ENCODE peak calls at places on chromosomes 7 and 10, in ten cellular contexts. A, C, S, E, W, N, P, K, D and O are unnamed samples.
A peak's percentile ranks its signal among the peaks of the same experiment; 100 is the strongest.

GRCh38 chr7:99120503-99120902 is 23.4 kb downstream of the SMURF1 start:
- DNase-seq in K (no peak), C (no peak), A (no peak), D (no peak), E (no peak), W (no peak), N (no peak), S (no peak), P (no peak), O (no peak)

GRCh38 chr10:75962395-75963061 is 531.1 kb downstream of the LRMDA start:
- DNase-seq in D (no peak), S (no peak), P (no peak), E (no peak), A (no peak), C (no peak), K (no peak), N (no peak), W (no peak), O (no peak)

GRCh38 chr7:101626069-101626671 is 2.9 kb downstream of the MYL10 start:
- DNase-seq in A (no peak), W (no peak), C (no peak), N (no peak), K (no peak), P (no peak), D (no peak), S (no peak), E (no peak), O (no peak)

GRCh38 chr7:128672927-128673517 is 930 bp downstream of the GARIN1A start:
- DNase-seq in N (no peak), E (peak; percentile 20), P (no peak), W (peak; percentile 23), K (no peak), D (no peak), S (peak; percentile 46), A (no peak), C (peak; percentile 16), O (no peak)

GRCh38 chr10:43264324-43264986 is 2.4 kb downstream of the RASGEF1A start:
- DNase-seq in N (no peak), C (no peak), A (no peak), W (no peak), S (no peak), E (no peak), K (peak; percentile 51), D (no peak), P (no peak), O (no peak)

GRCh38 chr7:76220185-76221057 is 18.7 kb downstream of the SRRM3 start:
- DNase-seq in D (no peak), E (peak; percentile 55), N (no peak), S (no peak), A (no peak), W (no peak), K (no peak), C (peak; percentile 61), P (no peak), O (peak; percentile 30)

GRCh38 chr10:108913300-108913699 is 1010.0 kb downstream of the XPNPEP1 start:
- DNase-seq in W (peak; percentile 0), D (no peak), K (no peak), C (no peak), E (no peak), S (no peak), N (no peak), A (no peak), P (no peak), O (no peak)

GRCh38 chr7:119438315-119438714 is 834.7 kb upstream of the KCND2 start:
- DNase-seq in D (no peak), P (no peak), S (no peak), A (no peak), W (no peak), E (no peak), C (no peak), N (no peak), K (no peak), O (no peak)

GRCh38 chr10:29409241-29410051 is 120.6 kb downstream of the LYZL1 start:
- DNase-seq in C (peak; percentile 74), N (peak; percentile 65), W (peak; percentile 55), A (no peak), E (peak; percentile 63), P (peak; percentile 80), D (peak; percentile 8), K (peak; percentile 82), S (peak; percentile 67), O (peak; percentile 67)

GRCh38 chr10:70272925-70273316 is 10.9 kb downstream of the NPFFR1 start:
- DNase-seq in E (peak; percentile 50), N (peak; percentile 58), W (peak; percentile 78), K (no peak), C (no peak), P (peak; percentile 43), S (peak; percentile 75), D (no peak), A (no peak), O (no peak)

GRCh38 chr7:131778601-131779000 is 222.2 kb upstream of the PODXL start:
- DNase-seq in K (no peak), A (no peak), W (no peak), S (no peak), D (no peak), P (no peak), C (no peak), N (no peak), E (no peak), O (no peak)

GRCh38 chr7:142587578-142588191 is 161.6 kb upstream of the PRSS1 start:
- DNase-seq in S (peak; percentile 71), W (peak; percentile 82), P (peak; percentile 88), D (no peak), N (peak; percentile 54), A (no peak), E (peak; percentile 87), K (no peak), C (peak; percentile 72), O (peak; percentile 81)

GRCh38 chr10:104246981-104247380 is 7.7 kb upstream of the GSTO1 start:
- DNase-seq in K (no peak), C (peak; percentile 74), D (no peak), E (peak; percentile 96), N (no peak), P (no peak), W (peak; percentile 91), S (no peak), A (no peak), O (peak; percentile 35)
- TF ChIP-seq CTCF in K (no peak), C (no peak), D (no peak), E (no peak), N (no peak), P (no peak), W (no peak), S (no peak), A (no peak), O (no peak)

GRCh38 chr10:73246322-73246782 is 703 bp downstream of the DNAJC9 start:
- DNase-seq in P (no peak), E (no peak), N (no peak), S (no peak), D (no peak), K (no peak), W (no peak), A (no peak), C (no peak), O (no peak)

GRCh38 chr10:73244866-73245477 is 2.1 kb downstream of the DNAJC9 start:
- DNase-seq in E (peak; percentile 15), D (no peak), K (no peak), W (no peak), A (no peak), C (no peak), N (no peak), P (no peak), S (no peak), O (no peak)

GRCh38 chr10:73248259-73248724 is 1.2 kb upstream of the DNAJC9 start:
- DNase-seq in C (no peak), S (no peak), K (no peak), E (peak; percentile 41), P (no peak), N (no peak), D (no peak), W (no peak), A (no peak), O (no peak)

GRCh38 chr10:73246783-73247508 is at the start of gene DNAJC9:
- DNase-seq in W (peak; percentile 83), S (peak; percentile 93), D (peak; percentile 81), C (peak; percentile 92), A (peak; percentile 98), K (peak; percentile 97), P (peak; percentile 91), N (peak; percentile 95), E (peak; percentile 91), O (peak; percentile 93)

DNA sequence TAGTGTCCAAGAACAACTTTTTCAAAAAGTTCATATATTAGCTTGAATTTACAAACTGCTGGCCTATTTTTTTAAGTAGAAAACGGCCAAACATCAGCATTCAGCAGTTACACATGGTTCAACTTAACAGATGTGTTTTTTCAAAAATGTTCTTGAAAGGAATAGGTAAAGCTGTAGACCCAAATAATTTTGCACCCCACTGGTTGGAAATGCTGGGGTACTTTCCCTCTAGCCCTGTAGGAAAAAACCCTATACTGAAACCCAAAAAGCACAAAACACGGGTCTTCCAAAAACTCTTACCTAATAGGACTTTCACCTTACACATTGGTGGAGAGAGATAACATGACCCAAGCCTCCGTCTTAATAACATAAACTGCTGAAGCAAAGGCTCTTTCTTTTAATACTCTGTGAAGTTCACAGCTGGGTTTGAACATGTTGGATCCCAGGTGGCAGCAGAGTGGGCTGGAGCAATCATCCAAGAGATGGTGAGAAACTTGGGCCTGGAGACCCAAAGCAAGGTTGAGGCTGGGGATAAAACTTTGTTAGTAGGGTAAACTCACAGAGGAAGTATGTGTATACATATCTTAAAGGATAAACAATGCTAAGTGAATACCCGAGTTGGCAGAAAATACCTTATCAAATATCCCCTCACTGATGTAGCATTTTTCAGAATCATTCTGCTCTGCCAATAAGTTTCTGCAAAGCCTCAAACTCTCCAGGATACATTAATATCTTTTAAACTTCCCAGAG is 629 bp upstream of the DNAJC9 start:
- DNase-seq in C (no peak), P (no peak), K (no peak), N (no peak), W (no peak), E (peak; percentile 8), S (no peak), A (no peak), D (peak; percentile 16), O (no peak)
- TF ChIP-seq CTCF in C (no peak), P (no peak), K (no peak), N (no peak), W (no peak), E (no peak), S (no peak), A (no peak), D (no peak), O (no peak)

GRCh38 chr7:44286182-44286617 is 39.2 kb downstream of the CAMK2B start:
- DNase-seq in E (no peak), C (no peak), S (no peak), P (no peak), A (peak; percentile 58), K (no peak), D (no peak), N (no peak), W (no peak), O (no peak)
- TF ChIP-seq CTCF in E (no peak), C (no peak), S (peak; percentile 10), P (no peak), A (no peak), K (no peak), D (no peak), N (no peak), W (no peak), O (no peak)

DNA sequence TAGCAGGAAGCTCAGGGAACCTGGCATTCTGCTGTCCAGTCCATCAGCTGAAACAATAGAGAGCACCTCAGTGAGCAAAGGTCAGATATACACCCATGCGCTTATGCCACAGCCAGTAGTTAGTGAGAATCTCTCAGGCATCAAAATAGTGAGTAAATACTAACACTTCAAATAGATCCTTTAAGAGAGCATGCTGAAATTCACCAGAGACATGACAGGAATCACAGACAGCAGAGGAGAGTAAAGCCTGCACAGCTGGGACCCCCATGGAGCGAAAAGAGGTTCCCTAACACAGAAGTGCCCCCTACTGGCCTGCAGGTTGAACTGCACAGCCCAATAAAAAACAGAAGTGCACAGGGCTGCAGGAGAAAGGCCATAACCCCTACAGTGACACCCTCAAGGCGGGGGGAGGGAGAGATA is 57.6 kb upstream of the ANTXRL start:
- DNase-seq in C (no peak), K (peak; percentile 21), P (peak; percentile 64), A (peak; percentile 62), W (no peak), E (peak; percentile 5), S (no peak), N (no peak), D (no peak), O (no peak)
- TF ChIP-seq CTCF in C (peak; percentile 57), K (peak; percentile 47), P (peak; percentile 59), A (peak; percentile 76), W (peak; percentile 75), E (peak; percentile 63), S (peak; percentile 43), N (no peak), D (peak; percentile 66), O (peak; percentile 82)